ENCODE peak calls at places on chromosomes 4 and X, in five cellular contexts. B, S, A, I and R are unnamed samples.

GRCh38 chr4:145804134-145804533 is 124.2 kb downstream of the C4orf51 start:
- DNase-seq in I (peak), B (no peak), A (peak), S (peak), R (no peak)

GRCh38 chr4:152247271-152247975 is 288.5 kb downstream of the FBXW7 start:
- DNase-seq in S (no peak), I (no peak), B (no peak), A (no peak), R (no peak)

GRCh38 chr4:74654230-74654681 is 140.1 kb downstream of the BTC start:
- DNase-seq in A (peak), I (no peak), S (no peak), B (no peak), R (peak)

GRCh38 chr4:4637710-4638109 is 95.9 kb upstream of the STX18 start:
- DNase-seq in I (no peak), B (no peak), A (no peak), S (no peak), R (no peak)

GRCh38 chr4:99687120-99687519 is 29.5 kb upstream of the C4orf54 start:
- DNase-seq in I (no peak), B (no peak), S (no peak), A (no peak), R (no peak)

GRCh38 chr4:147855670-147856069 is 123.8 kb downstream of the ARHGAP10 start:
- DNase-seq in S (no peak), B (peak), I (no peak), A (no peak), R (no peak)

GRCh38 chr4:55184600-55185523 is 59.5 kb upstream of the KDR start:
- DNase-seq in I (peak), S (peak), A (peak), B (peak), R (peak)

GRCh38 chrX:100931218-100931924 is 2.7 kb upstream of the XKRX start:
- DNase-seq in S (no peak), I (no peak), B (no peak), A (no peak), R (no peak)

GRCh38 chr4:14807857-14808256 is 194.4 kb upstream of the CPEB2 start:
- DNase-seq in I (no peak), A (no peak), B (no peak), S (no peak), R (no peak)

GRCh38 chr4:182975806-182976205 is 58.6 kb upstream of the DCTD start:
- DNase-seq in A (peak), S (peak), I (peak), B (no peak), R (no peak)

GRCh38 chr4:127604949-127605709 is 27.6 kb upstream of the INTU start:
- DNase-seq in A (no peak), S (peak), B (no peak), I (no peak), R (no peak)

GRCh38 chrX:19225906-19226305 is 103.6 kb upstream of the ADGRG2 start:
- DNase-seq in I (no peak), B (peak), A (no peak), S (peak), R (no peak)

GRCh38 chrX:149510386-149510785 is 5.3 kb upstream of the IDS start:
- DNase-seq in S (peak), A (no peak), B (no peak), I (no peak), R (no peak)

GRCh38 chrX:39682778-39683177 is 415.0 kb downstream of the BCOR start:
- DNase-seq in A (no peak), B (no peak), I (no peak), S (no peak), R (no peak)

GRCh38 chrX:124342174-124342867 is 4.0 kb upstream of the SH2D1A start:
- DNase-seq in S (no peak), I (no peak), A (no peak), B (no peak), R (no peak)

GRCh38 chr4:147596976-147597375 is 20.2 kb upstream of the TMEM184C start:
- DNase-seq in A (peak), B (no peak), I (no peak), S (peak), R (peak)

GRCh38 chr4:87838207-87838606 is 5.4 kb downstream of the MEPE start:
- DNase-seq in I (no peak), A (peak), S (peak), B (peak), R (no peak)

GRCh38 chr4:152667781-152668180 is 12.0 kb downstream of the TMEM154 start:
- DNase-seq in S (no peak), A (no peak), B (no peak), I (no peak), R (no peak)

GRCh38 chr4:95835672-95836071 is 4.2 kb upstream of the PDHA2 start:
- DNase-seq in B (no peak), S (no peak), A (no peak), I (no peak), R (no peak)
- TF ChIP-seq CTCF in B (peak), S (peak), A (peak), I (no peak), R (peak)

DNA sequence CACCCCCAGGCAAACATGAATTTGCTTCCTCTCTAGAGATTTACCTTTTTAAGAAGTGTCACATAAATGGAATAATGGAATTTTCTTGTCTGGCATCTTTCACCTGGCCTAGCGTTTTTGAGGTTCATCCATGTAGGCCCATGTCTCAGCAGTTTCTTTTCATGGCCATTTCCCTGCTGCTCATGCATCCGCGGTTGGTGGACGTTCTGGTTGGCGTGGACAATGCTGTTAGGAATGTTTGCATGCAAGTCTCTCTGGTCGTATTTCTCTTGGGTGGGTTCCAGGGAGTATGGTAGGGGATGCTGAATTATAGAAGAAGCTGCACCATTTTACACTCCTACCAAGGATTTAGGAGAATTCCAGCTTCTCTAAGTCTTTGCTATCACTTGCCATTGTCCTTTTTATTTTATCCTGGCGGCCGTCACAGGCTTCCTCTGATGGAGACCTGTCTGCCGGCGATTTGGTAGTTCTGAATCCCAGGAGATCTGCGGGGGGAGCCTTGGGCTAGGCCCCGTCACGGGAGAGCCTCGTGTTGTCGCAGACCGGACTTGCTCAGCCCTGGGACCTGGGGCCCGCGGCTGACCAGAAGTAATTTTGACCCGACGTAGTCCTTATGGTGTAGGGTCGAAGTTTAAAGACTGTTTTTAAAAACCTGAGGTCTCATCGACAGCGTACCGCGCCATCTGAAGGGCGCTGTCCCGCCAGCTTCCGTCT is 56.9 kb upstream of the TADA2B start:
- DNase-seq in B (peak), S (peak), I (no peak), A (peak), R (peak)
- TF ChIP-seq CTCF in B (no peak), S (no peak), I (no peak), A (no peak), R (no peak)

GRCh38 chr4:39255266-39255665 is 72.9 kb downstream of the WDR19 start:
- DNase-seq in B (no peak), A (peak), I (no peak), S (peak), R (no peak)
- TF ChIP-seq CTCF in B (no peak), A (peak), I (no peak), S (peak), R (no peak)

DNA sequence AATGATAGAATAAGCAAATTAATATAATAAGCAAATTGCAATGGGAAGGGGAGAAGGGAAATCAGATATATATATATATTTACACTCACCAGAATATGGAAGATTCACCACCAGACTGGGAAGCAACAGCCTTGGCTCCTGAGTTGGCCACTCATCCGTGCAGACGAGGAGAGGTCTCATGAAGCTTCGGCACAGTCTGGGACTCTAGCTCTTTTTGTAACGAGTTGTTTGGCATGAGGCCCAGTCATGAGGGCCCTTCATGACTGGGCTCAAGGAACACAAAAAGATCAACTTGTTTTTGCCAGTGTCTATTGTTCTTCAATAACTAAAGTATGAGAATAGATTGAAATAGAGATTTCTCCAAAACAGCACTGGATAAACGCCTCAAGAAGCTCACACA is 176.4 kb downstream of the ADGRA3 start:
- DNase-seq in B (peak), A (no peak), S (no peak), I (no peak), R (no peak)
- TF ChIP-seq CTCF in B (no peak), A (no peak), S (no peak), I (no peak), R (no peak)

GRCh38 chr4:85170241-85170640 is 203.8 kb upstream of the WDFY3 start:
- DNase-seq in I (no peak), B (no peak), S (no peak), A (no peak), R (no peak)
- TF ChIP-seq CTCF in I (no peak), B (no peak), S (no peak), A (no peak), R (no peak)

GRCh38 chrX:110466790-110467189 is 108.1 kb downstream of the RTL9 start:
- DNase-seq in I (no peak), A (no peak), S (no peak), B (no peak), R (no peak)

DNA sequence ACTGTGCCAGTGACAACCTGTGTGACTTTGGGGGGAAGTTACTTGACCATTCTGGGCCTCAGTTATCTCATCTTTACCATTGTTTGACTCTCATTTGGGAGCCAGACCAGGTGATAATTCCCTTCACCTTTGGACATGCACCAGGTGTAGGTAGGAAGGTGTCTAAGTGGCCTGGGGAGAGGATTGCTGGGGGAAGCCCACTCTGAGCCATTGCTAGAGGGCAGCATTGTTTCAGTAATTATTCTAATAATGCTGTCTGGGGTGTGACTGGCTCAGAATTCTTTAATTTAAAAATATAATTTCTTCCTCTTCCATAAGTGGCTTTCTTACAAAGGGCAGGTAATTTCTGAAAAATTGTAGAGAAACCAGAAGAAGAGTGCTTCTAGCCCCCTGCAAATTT is 104.3 kb downstream of the RTL9 start:
- DNase-seq in S (no peak), B (no peak), I (no peak), A (no peak), R (peak)
- TF ChIP-seq CTCF in S (no peak), B (no peak), I (no peak), A (peak), R (no peak)